ENCODE peak calls at places on chromosome 1, in ten cellular contexts. N is mammary epithelial cell, Y is BE2C, M is Karpas-422, F is colonic mucosa, K is lower lobe of right lung, Z is neuronal stem cell, X is psoas muscle, V is MM.1S, D is heart left ventricle. H is an unnamed sample.

GRCh38 chr1:172638885-172639831 is 19.7 kb upstream of the FASLG start:
- DNase-seq in N (peak; percentile 97), Y (no peak), M (no peak), F (peak; percentile 21), K (no peak), Z (no peak), X (no peak), V (no peak), D (no peak), H (no peak)

GRCh38 chr1:170545476-170545875 is 13.5 kb downstream of the GORAB start:
- DNase-seq in N (peak; percentile 84), Y (no peak), M (no peak), F (no peak), K (no peak), Z (no peak), X (no peak), V (no peak), D (no peak), H (no peak)

GRCh38 chr1:178886551-178886950 is 15.7 kb upstream of the ANGPTL1 start:
- DNase-seq in N (no peak), Y (no peak), M (no peak), F (no peak), K (no peak), Z (no peak), X (no peak), V (no peak), D (no peak), H (no peak)

GRCh38 chr1:61585714-61586113 is 139.2 kb downstream of the TM2D1 start:
- DNase-seq in N (peak; percentile 52), Y (no peak), M (no peak), F (peak; percentile 51), K (no peak), Z (no peak), X (no peak), V (no peak), D (no peak), H (no peak)

GRCh38 chr1:173038875-173039554 is 11.7 kb downstream of the TNFSF18 start:
- DNase-seq in N (no peak), Y (no peak), M (no peak), F (no peak), K (no peak), Z (no peak), X (no peak), V (peak; percentile 10), D (no peak), H (no peak)

GRCh38 chr1:38005195-38006007 is at the start of gene FHL3:
- DNase-seq in N (no peak), Y (peak; percentile 62), M (peak; percentile 65), F (no peak), K (peak; percentile 74), Z (peak; percentile 64), X (peak; percentile 86), V (no peak), D (peak; percentile 81), H (peak; percentile 89)

GRCh38 chr1:176778056-176778455 is 315.1 kb downstream of the PAPPA2 start:
- DNase-seq in N (no peak), Y (no peak), M (no peak), F (no peak), K (no peak), Z (no peak), X (no peak), V (no peak), D (no peak), H (no peak)

GRCh38 chr1:24481098-24481497 is 21.5 kb upstream of the RCAN3 start:
- DNase-seq in N (no peak), Y (no peak), M (no peak), F (no peak), K (no peak), Z (no peak), X (no peak), V (peak; percentile 34), D (no peak), H (peak; percentile 59)

GRCh38 chr1:212254853-212255363 is 30.3 kb upstream of the PPP2R5A start:
- DNase-seq in N (no peak), Y (peak; percentile 75), M (no peak), F (no peak), K (no peak), Z (no peak), X (no peak), V (no peak), D (no peak), H (no peak)

GRCh38 chr1:228369608-228370438 is 36.8 kb downstream of the TRIM11 start:
- DNase-seq in N (no peak), Y (peak; percentile 7), M (no peak), F (no peak), K (peak; percentile 40), Z (no peak), X (no peak), V (no peak), D (peak; percentile 29), H (peak; percentile 51)

GRCh38 chr1:15724949-15725880 is 10.8 kb upstream of the SLC25A34 start:
- DNase-seq in N (no peak), Y (no peak), M (no peak), F (no peak), K (no peak), Z (no peak), X (no peak), V (no peak), D (no peak), H (no peak)

GRCh38 chr1:19975423-19976193 is 3.8 kb downstream of the PLA2G2A start:
- DNase-seq in N (no peak), Y (no peak), M (no peak), F (no peak), K (no peak), Z (no peak), X (no peak), V (no peak), D (no peak), H (no peak)

GRCh38 chr1:235018161-235018560 is 110.5 kb downstream of the TOMM20 start:
- DNase-seq in N (peak; percentile 99), Y (peak; percentile 28), M (no peak), F (no peak), K (no peak), Z (no peak), X (peak; percentile 60), V (no peak), D (no peak), H (peak; percentile 67)

GRCh38 chr1:218671573-218671972 is 326.4 kb downstream of the TGFB2 start:
- DNase-seq in N (no peak), Y (no peak), M (no peak), F (no peak), K (no peak), Z (no peak), X (no peak), V (no peak), D (no peak), H (no peak)

GRCh38 chr1:97986041-97987005 is 65.5 kb upstream of the DPYD start:
- DNase-seq in N (no peak), Y (no peak), M (no peak), F (no peak), K (no peak), Z (no peak), X (no peak), V (no peak), D (no peak), H (no peak)

DNA sequence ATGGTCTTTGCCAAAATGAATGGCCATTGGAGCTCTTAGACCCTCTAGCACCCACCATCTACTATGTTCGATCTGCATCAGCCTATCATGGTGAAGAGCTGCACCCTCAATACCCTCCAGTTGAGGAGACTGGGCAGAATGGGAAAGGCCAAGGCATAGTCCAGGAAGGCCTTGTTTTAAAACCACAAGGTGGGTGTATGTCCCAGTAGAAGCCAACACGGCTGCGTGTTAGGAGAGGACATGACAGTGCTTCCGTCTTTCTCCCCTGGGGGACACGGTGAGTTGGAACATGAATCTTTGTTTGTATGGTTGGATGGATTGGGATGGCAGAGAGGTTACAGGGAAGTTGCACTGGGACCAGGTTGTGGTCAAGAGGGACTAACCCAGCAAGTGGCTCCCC is 18.6 kb upstream of the SH3D21 start:
- DNase-seq in N (no peak), Y (no peak), M (no peak), F (no peak), K (no peak), Z (no peak), X (no peak), V (no peak), D (no peak), H (no peak)
- H3K36me3 ChIP-seq in N (peaks cover 47% of the 10 kb centered on the region), Y (peaks cover 32% of the 10 kb centered on the region), M (peaks cover 52% of the 10 kb centered on the region), F (peaks cover 6% of the 10 kb centered on the region), K (peaks cover 96% of the 10 kb centered on the region), Z (peaks cover 99% of the 10 kb centered on the region), X (peaks cover 12% of the 10 kb centered on the region), V (peaks cover 4% of the 10 kb centered on the region), D (peaks cover 36% of the 10 kb centered on the region), H (peaks cover 2% of the 10 kb centered on the region)

GRCh38 chr1:36097693-36098585 is 9.2 kb downstream of the ADPRS start:
- DNase-seq in N (no peak), Y (no peak), M (no peak), F (no peak), K (no peak), Z (no peak), X (no peak), V (no peak), D (no peak), H (peak; percentile 42)

GRCh38 chr1:36093919-36094318 is 5.2 kb downstream of the ADPRS start:
- DNase-seq in N (no peak), Y (peak; percentile 57), M (no peak), F (no peak), K (no peak), Z (no peak), X (no peak), V (no peak), D (no peak), H (peak; percentile 49)

GRCh38 chr1:36096500-36097412 is 8.1 kb downstream of the ADPRS start:
- DNase-seq in N (no peak), Y (peak; percentile 52), M (peak; percentile 75), F (no peak), K (no peak), Z (no peak), X (no peak), V (no peak), D (no peak), H (peak; percentile 73)

GRCh38 chr1:36094621-36095061 is 5.9 kb downstream of the ADPRS start:
- DNase-seq in N (no peak), Y (peak; percentile 58), M (no peak), F (no peak), K (no peak), Z (no peak), X (no peak), V (no peak), D (no peak), H (no peak)

GRCh38 chr1:36095760-36096405 is 7.2 kb downstream of the ADPRS start:
- DNase-seq in N (no peak), Y (no peak), M (no peak), F (no peak), K (peak; percentile 75), Z (no peak), X (no peak), V (no peak), D (no peak), H (peak; percentile 67)
- H3K36me3 ChIP-seq in N (peaks cover 16% of the 10 kb centered on the region), Y (peaks cover 16% of the 10 kb centered on the region), M (peaks cover 8% of the 10 kb centered on the region), F (peaks cover 20% of the 10 kb centered on the region), K (peaks cover 46% of the 10 kb centered on the region), Z (peaks cover 58% of the 10 kb centered on the region), X (peaks cover 4% of the 10 kb centered on the region), V (no peaks in the 10 kb centered on the region), D (peaks cover 21% of the 10 kb centered on the region), H (peaks cover 9% of the 10 kb centered on the region)

GRCh38 chr1:174314433-174314832 is 133.3 kb upstream of the GPR52 start:
- DNase-seq in N (no peak), Y (no peak), M (no peak), F (no peak), K (no peak), Z (no peak), X (no peak), V (no peak), D (no peak), H (no peak)
- H3K36me3 ChIP-seq in N (no peaks in the 10 kb centered on the region), Y (no peaks in the 10 kb centered on the region), M (no peaks in the 10 kb centered on the region), F (no peaks in the 10 kb centered on the region), K (no peaks in the 10 kb centered on the region), Z (no peaks in the 10 kb centered on the region), X (no peaks in the 10 kb centered on the region), V (no peaks in the 10 kb centered on the region), D (no peaks in the 10 kb centered on the region), H (no peaks in the 10 kb centered on the region)

GRCh38 chr1:39638965-39639332 is 494 bp downstream of the HEYL start:
- DNase-seq in N (no peak), Y (no peak), M (no peak), F (no peak), K (no peak), Z (no peak), X (no peak), V (no peak), D (no peak), H (no peak)
- H3K36me3 ChIP-seq in N (no peaks in the 10 kb centered on the region), Y (no peaks in the 10 kb centered on the region), M (no peaks in the 10 kb centered on the region), F (no peaks in the 10 kb centered on the region), K (no peaks in the 10 kb centered on the region), Z (no peaks in the 10 kb centered on the region), X (no peaks in the 10 kb centered on the region), V (no peaks in the 10 kb centered on the region), D (no peaks in the 10 kb centered on the region), H (no peaks in the 10 kb centered on the region)